ENCODE peak calls at places on chromosomes 7 and 10, in five cellular contexts. One of them, this sample, is unnamed.

GRCh38 chr7:134527979-134528371 is 608 bp downstream of the AKR1B10 start:
- DNase-seq in glutamatergic neuron: no peak
- DNase-seq in GF-D8: no peak
- DNase-seq in GM19239: no peak
- DNase-seq in nephron progenitor cell: no peak
- DNase-seq in this sample: peak; percentile 45

GRCh38 chr7:158422551-158423189 is 165.0 kb downstream of the PTPRN2 start:
- DNase-seq in glutamatergic neuron: no peak
- DNase-seq in GF-D8: no peak
- DNase-seq in GM19239: no peak
- DNase-seq in nephron progenitor cell: no peak
- DNase-seq in this sample: no peak

GRCh38 chr7:100942038-100942774 is 7.1 kb upstream of the MUC3A start:
- DNase-seq in glutamatergic neuron: no peak
- DNase-seq in GF-D8: no peak
- DNase-seq in GM19239: no peak
- DNase-seq in nephron progenitor cell: no peak
- DNase-seq in this sample: no peak

GRCh38 chr10:86520871-86521619 is 547 bp downstream of the WAPL start:
- DNase-seq in glutamatergic neuron: peak; percentile 59
- DNase-seq in GF-D8: no peak
- DNase-seq in GM19239: no peak
- DNase-seq in nephron progenitor cell: peak; percentile 55
- DNase-seq in this sample: peak; percentile 71

GRCh38 chr10:79355420-79356010 is 8.2 kb downstream of the PPIF start:
- DNase-seq in glutamatergic neuron: no peak
- DNase-seq in GF-D8: no peak
- DNase-seq in GM19239: no peak
- DNase-seq in nephron progenitor cell: no peak
- DNase-seq in this sample: no peak

GRCh38 chr10:42973870-42974692 is 102.8 kb upstream of the RET start:
- DNase-seq in glutamatergic neuron: peak; percentile 7
- DNase-seq in GF-D8: no peak
- DNase-seq in GM19239: no peak
- DNase-seq in nephron progenitor cell: no peak
- DNase-seq in this sample: no peak

GRCh38 chr7:92179393-92179924 is 517 bp upstream of the LRRD1 start:
- DNase-seq in glutamatergic neuron: peak; percentile 14
- DNase-seq in GF-D8: no peak
- DNase-seq in GM19239: peak; percentile 6
- DNase-seq in nephron progenitor cell: no peak
- DNase-seq in this sample: peak; percentile 15

GRCh38 chr7:45878457-45879144 is 5.7 kb upstream of the CCDC201 start:
- DNase-seq in glutamatergic neuron: no peak
- DNase-seq in GF-D8: no peak
- DNase-seq in GM19239: no peak
- DNase-seq in nephron progenitor cell: no peak
- DNase-seq in this sample: peak; percentile 14

GRCh38 chr10:78299861-78300453 is 266.3 kb downstream of the RPS24 start:
- DNase-seq in glutamatergic neuron: no peak
- DNase-seq in GF-D8: peak; percentile 75
- DNase-seq in GM19239: no peak
- DNase-seq in nephron progenitor cell: no peak
- DNase-seq in this sample: no peak

GRCh38 chr10:132479024-132479602 is 58.5 kb upstream of the INPP5A start:
- DNase-seq in glutamatergic neuron: no peak
- DNase-seq in GF-D8: no peak
- DNase-seq in GM19239: no peak
- DNase-seq in nephron progenitor cell: no peak
- DNase-seq in this sample: no peak